ENCODE peak calls at places on chromosomes 4 and X, in five cellular contexts. W, Q, T, N and G are unnamed samples.

GRCh38 chr4:158929939-158930344 is 161.1 kb downstream of the FNIP2 start:
- DNase-seq in W (no peak), Q (no peak), T (no peak), N (peak; percentile 1), G (peak; percentile 4)

GRCh38 chr4:7812191-7812860 is 127.3 kb downstream of the AFAP1 start:
- DNase-seq in W (no peak), Q (no peak), T (no peak), N (no peak), G (no peak)

GRCh38 chr4:159069922-159070321 is 33.0 kb upstream of the RAPGEF2 start:
- DNase-seq in W (no peak), Q (no peak), T (peak; percentile 4), N (no peak), G (no peak)

GRCh38 chr4:120850048-120850599 is 72.4 kb downstream of the PRDM5 start:
- DNase-seq in W (no peak), Q (no peak), T (no peak), N (no peak), G (no peak)

GRCh38 chr4:148162554-148162953 is 279.7 kb downstream of the NR3C2 start:
- DNase-seq in W (no peak), Q (no peak), T (no peak), N (no peak), G (no peak)

GRCh38 chrX:72028701-72029470 is 102.8 kb downstream of the RTL5 start:
- DNase-seq in W (no peak), Q (no peak), T (no peak), N (no peak), G (no peak)

GRCh38 chrX:31258163-31258562 is 186.3 kb upstream of the FTHL17 start:
- DNase-seq in W (no peak), Q (no peak), T (no peak), N (no peak), G (no peak)

GRCh38 chr4:77203380-77204197 is 46.6 kb downstream of the CCNG2 start:
- DNase-seq in W (peak; percentile 73), Q (peak; percentile 51), T (peak; percentile 87), N (peak; percentile 45), G (peak; percentile 54)

GRCh38 chr4:103318327-103318726 is 120.2 kb upstream of the CENPE start:
- DNase-seq in W (no peak), Q (no peak), T (no peak), N (no peak), G (no peak)

GRCh38 chrX:15761564-15762191 is 23.6 kb downstream of the CA5B start:
- DNase-seq in W (no peak), Q (no peak), T (peak; percentile 42), N (peak; percentile 56), G (peak; percentile 31)

GRCh38 chr4:17234678-17235077 is 277.2 kb downstream of the QDPR start:
- DNase-seq in W (no peak), Q (no peak), T (no peak), N (no peak), G (no peak)

GRCh38 chr4:155220025-155220424 is 11.6 kb downstream of the NPY2R start:
- DNase-seq in W (no peak), Q (no peak), T (no peak), N (no peak), G (no peak)

GRCh38 chr4:92969650-92970370 is 666.0 kb downstream of the GRID2 start:
- DNase-seq in W (no peak), Q (peak; percentile 93), T (peak; percentile 87), N (no peak), G (no peak)

GRCh38 chr4:13364653-13365052 is 119.5 kb downstream of the RAB28 start:
- DNase-seq in W (peak; percentile 49), Q (no peak), T (no peak), N (no peak), G (no peak)

GRCh38 chr4:60020389-60020788 is 1179.7 kb upstream of the ADGRL3 start:
- DNase-seq in W (no peak), Q (no peak), T (no peak), N (no peak), G (no peak)

GRCh38 chr4:52751349-52751911 is at the start of gene ERVMER34-1:
- DNase-seq in W (no peak), Q (no peak), T (peak; percentile 36), N (no peak), G (no peak)

GRCh38 chr4:90503677-90504076 is 376.5 kb downstream of the CCSER1 start:
- DNase-seq in W (no peak), Q (no peak), T (no peak), N (no peak), G (no peak)

GRCh38 chr4:168540865-168541607 is 44.2 kb downstream of the PALLD start:
- DNase-seq in W (no peak), Q (no peak), T (peak; percentile 75), N (no peak), G (no peak)

GRCh38 chrX:4265036-4265435 is 551.6 kb upstream of the PRKX start:
- DNase-seq in W (no peak), Q (no peak), T (no peak), N (no peak), G (no peak)

GRCh38 chrX:23861215-23861896 is 46.4 kb downstream of the APOO start:
- DNase-seq in W (no peak), Q (no peak), T (no peak), N (peak; percentile 3), G (peak; percentile 4)

GRCh38 chr4:7781361-7781760 is 158.3 kb downstream of the AFAP1 start:
- DNase-seq in W (no peak), Q (no peak), T (peak; percentile 78), N (no peak), G (no peak)

GRCh38 chr4:132001542-132001941 is 1147.6 kb upstream of the PCDH10 start:
- DNase-seq in W (no peak), Q (peak; percentile 19), T (peak; percentile 33), N (no peak), G (no peak)

GRCh38 chr4:142373610-142374009 is 472.5 kb downstream of the INPP4B start:
- DNase-seq in W (no peak), Q (no peak), T (peak; percentile 51), N (no peak), G (no peak)

GRCh38 chr4:137384476-137384875 is 147.8 kb downstream of the PCDH18 start:
- DNase-seq in W (no peak), Q (no peak), T (no peak), N (no peak), G (no peak)

GRCh38 chrX:137034508-137034872 is 695 bp upstream of the GPR101 start:
- DNase-seq in W (no peak), Q (no peak), T (no peak), N (no peak), G (no peak)

GRCh38 chr4:153013202-153013988 is 77.3 kb downstream of the FHDC1 start:
- DNase-seq in W (no peak), Q (no peak), T (no peak), N (no peak), G (no peak)

GRCh38 chr4:140057693-140058092 is 96.3 kb downstream of the MAML3 start:
- DNase-seq in W (no peak), Q (no peak), T (no peak), N (no peak), G (no peak)

GRCh38 chr4:153471691-153472080 is 5.5 kb downstream of the TMEM131L start:
- DNase-seq in W (no peak), Q (no peak), T (no peak), N (peak; percentile 76), G (no peak)

GRCh38 chr4:6688879-6689505 is 4.7 kb upstream of the S100P start:
- DNase-seq in W (peak; percentile 93), Q (peak; percentile 86), T (peak; percentile 93), N (peak; percentile 74), G (peak; percentile 76)

GRCh38 chrX:96563663-96564062 is 121.0 kb upstream of the DIAPH2 start:
- DNase-seq in W (no peak), Q (no peak), T (peak; percentile 70), N (no peak), G (no peak)

GRCh38 chrX:143027262-143027661 is 1.5 kb downstream of the SPANXN4 start:
- DNase-seq in W (no peak), Q (no peak), T (no peak), N (no peak), G (no peak)

GRCh38 chr4:89316931-89317366 is 9.3 kb upstream of the GPRIN3 start:
- DNase-seq in W (no peak), Q (peak; percentile 23), T (peak; percentile 27), N (peak; percentile 43), G (no peak)

GRCh38 chrX:37976153-37976552 is 30.2 kb upstream of the SYTL5 start:
- DNase-seq in W (no peak), Q (no peak), T (peak; percentile 85), N (no peak), G (no peak)

GRCh38 chr4:176320976-176321361 is 1.2 kb downstream of the SPCS3 start:
- DNase-seq in W (no peak), Q (no peak), T (peak; percentile 24), N (no peak), G (no peak)

GRCh38 chrX:10564484-10564883 is 55.9 kb downstream of the MID1 start:
- DNase-seq in W (no peak), Q (no peak), T (no peak), N (no peak), G (no peak)
- H3K4me3 ChIP-seq in W (no peak overlapping the region), Q (no peak overlapping the region), T (no peak overlapping the region), N (no peak overlapping the region), G (no peak overlapping the region)

DNA sequence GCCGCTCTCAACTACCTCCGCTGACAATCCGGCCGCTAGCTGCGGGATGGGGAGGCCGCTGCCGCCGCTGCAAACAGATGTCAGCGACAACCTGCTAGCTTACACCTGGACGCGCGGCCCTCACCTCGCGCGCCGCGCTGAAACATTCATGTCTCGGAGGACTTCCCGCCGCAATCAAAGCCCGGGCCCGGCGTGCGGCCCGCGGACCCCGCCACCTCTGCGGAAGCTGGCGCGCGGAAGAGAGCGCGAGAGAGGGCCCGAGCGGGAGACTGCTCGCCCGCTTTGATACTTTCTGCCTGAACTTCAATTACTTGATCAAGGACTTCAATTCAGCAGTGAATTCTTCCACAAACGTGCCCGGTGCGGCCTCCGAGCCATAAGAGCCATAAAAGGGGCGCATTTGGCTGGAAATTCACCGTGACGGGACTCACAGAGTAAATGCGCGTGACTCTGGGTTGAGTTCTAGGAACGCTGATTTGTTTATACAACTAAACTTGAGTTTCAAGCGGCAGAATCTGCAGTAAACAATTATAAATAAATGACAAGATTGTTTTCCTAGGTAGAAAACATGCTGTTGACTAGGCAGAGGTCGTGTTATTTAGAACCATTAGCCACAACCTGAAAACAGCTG is 108.2 kb downstream of the ANTXR2 start:
- DNase-seq in W (no peak), Q (no peak), T (peak; percentile 35), N (no peak), G (no peak)
- H3K4me3 ChIP-seq in W (no peak overlapping the region), Q (peak overlapping the region; percentile 42), T (no peak overlapping the region), N (no peak overlapping the region), G (no peak overlapping the region)

GRCh38 chrX:39856472-39857121 is 241.2 kb downstream of the BCOR start:
- DNase-seq in W (no peak), Q (no peak), T (no peak), N (no peak), G (no peak)

GRCh38 chrX:39857780-39858179 is 240.0 kb downstream of the BCOR start:
- DNase-seq in W (no peak), Q (no peak), T (no peak), N (no peak), G (no peak)

GRCh38 chrX:39853417-39853816 is 244.3 kb downstream of the BCOR start:
- DNase-seq in W (no peak), Q (no peak), T (no peak), N (no peak), G (no peak)

GRCh38 chrX:39854772-39855747 is 242.7 kb downstream of the BCOR start:
- DNase-seq in W (no peak), Q (no peak), T (no peak), N (peak; percentile 90), G (peak; percentile 83)

GRCh38 chrX:39855748-39856129 is 242.0 kb downstream of the BCOR start:
- DNase-seq in W (peak; percentile 60), Q (no peak), T (peak; percentile 11), N (peak; percentile 80), G (peak; percentile 71)
- H3K4me3 ChIP-seq in W (no peak overlapping the region), Q (no peak overlapping the region), T (no peak overlapping the region), N (peak overlapping the region; percentile 49), G (no peak overlapping the region)

GRCh38 chr4:73687414-73687813 is 53.0 kb upstream of the CXCL8 start:
- DNase-seq in W (peak; percentile 46), Q (no peak), T (no peak), N (no peak), G (no peak)
- H3K4me3 ChIP-seq in W (no peak overlapping the region), Q (no peak overlapping the region), T (no peak overlapping the region), N (no peak overlapping the region), G (no peak overlapping the region)